ENCODE peak calls at places on chromosomes 3 and 15, in four cellular contexts. D is tibial nerve, L is breast epithelium, H is HFFc6. W is an unnamed sample.

GRCh38 chr3:50584391-50584790 is 15.1 kb downstream of the HEMK1 start:
- DNase-seq in D (no peak), L (no peak), H (no peak), W (no peak)

GRCh38 chr15:42090375-42090774 is 4.0 kb downstream of the PLA2G4D start:
- DNase-seq in D (no peak), L (no peak), H (no peak), W (no peak)

GRCh38 chr3:43852066-43852465 is 161.3 kb downstream of the ABHD5 start:
- DNase-seq in D (no peak), L (no peak), H (peak), W (no peak)

GRCh38 chr15:77784361-77785292 is 151.9 kb upstream of the LINGO1 start:
- DNase-seq in D (no peak), L (no peak), H (peak), W (peak)

GRCh38 chr3:113405180-113405579 is 36.1 kb downstream of the CFAP44 start:
- DNase-seq in D (no peak), L (no peak), H (peak), W (peak)

GRCh38 chr15:83310521-83311456 is 26.3 kb upstream of the BNC1 start:
- DNase-seq in D (no peak), L (no peak), H (no peak), W (peak)

GRCh38 chr3:47780727-47781325 is 867 bp downstream of the SMARCC1 start:
- DNase-seq in D (no peak), L (no peak), H (peak), W (peak)

GRCh38 chr3:131730581-131730980 is 227.8 kb upstream of the MRPL3 start:
- DNase-seq in D (no peak), L (no peak), H (peak), W (peak)

GRCh38 chr15:51425517-51426033 is 84.1 kb downstream of the GLDN start:
- DNase-seq in D (no peak), L (no peak), H (no peak), W (peak)

GRCh38 chr15:32910839-32911238 is 193.0 kb downstream of the GREM1 start:
- DNase-seq in D (no peak), L (no peak), H (no peak), W (no peak)

GRCh38 chr15:69226028-69226355 is 65.6 kb downstream of the GLCE start:
- DNase-seq in D (no peak), L (no peak), H (no peak), W (no peak)
- TF ChIP-seq CTCF in D (no peak), L (no peak), H (peak), W (no peak)

GRCh38 chr3:141629950-141630349 is 108.1 kb upstream of the RNF7 start:
- DNase-seq in D (no peak), L (no peak), H (no peak), W (no peak)

GRCh38 chr3:141632779-141633374 is 105.2 kb upstream of the RNF7 start:
- DNase-seq in D (no peak), L (no peak), H (no peak), W (no peak)
- TF ChIP-seq CTCF in D (no peak), L (no peak), H (no peak), W (no peak)

DNA sequence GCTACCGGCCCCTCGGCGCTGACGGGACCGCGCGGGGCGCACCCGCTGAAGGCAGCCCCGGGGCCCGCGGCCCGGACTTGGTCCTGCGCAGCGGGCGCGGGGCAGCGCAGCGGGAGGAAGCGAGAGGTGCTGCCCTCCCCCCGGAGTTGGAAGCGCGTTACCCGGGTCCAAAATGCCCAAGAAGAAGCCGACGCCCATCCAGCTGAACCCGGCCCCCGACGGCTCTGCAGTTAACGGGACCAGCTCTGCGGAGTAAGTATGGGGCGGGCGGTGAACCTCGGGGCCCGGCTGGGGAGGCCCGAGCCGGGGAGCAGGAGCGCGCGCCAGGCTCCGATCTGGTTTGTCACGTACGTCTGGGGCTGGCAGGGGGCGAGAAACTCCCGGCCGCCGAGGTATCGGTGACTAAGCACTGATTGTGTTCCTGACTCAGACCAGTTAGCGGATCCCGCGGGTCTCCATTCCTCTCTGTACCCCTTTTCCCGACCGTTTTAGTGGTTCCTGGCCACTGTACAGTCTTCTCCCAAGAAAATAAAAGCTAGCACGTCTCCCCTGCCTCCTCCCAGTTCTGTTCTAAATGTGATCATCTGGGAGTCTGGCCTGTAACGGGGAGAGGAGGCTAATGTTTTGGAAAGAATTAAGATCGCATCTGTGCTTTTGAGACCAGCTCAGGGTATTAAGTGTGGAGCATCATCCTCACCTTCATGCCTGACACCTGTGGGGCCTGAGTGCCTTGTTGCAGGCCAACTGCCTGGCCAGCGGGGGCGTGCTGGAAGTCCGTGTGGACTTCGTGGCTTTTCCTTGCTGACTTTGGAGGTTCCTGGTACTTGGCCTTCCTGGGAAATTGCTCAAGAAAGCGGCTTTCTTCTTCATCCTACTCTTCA is 704 bp downstream of the MAP2K1 start:
- DNase-seq in D (peak), L (peak), H (peak), W (peak)
- TF ChIP-seq CTCF in D (no peak), L (no peak), H (peak), W (no peak)

GRCh38 chr3:31341130-31341529 is 191.6 kb upstream of the STT3B start:
- DNase-seq in D (no peak), L (no peak), H (no peak), W (peak)
- TF ChIP-seq CTCF in D (no peak), L (no peak), H (peak), W (no peak)

DNA sequence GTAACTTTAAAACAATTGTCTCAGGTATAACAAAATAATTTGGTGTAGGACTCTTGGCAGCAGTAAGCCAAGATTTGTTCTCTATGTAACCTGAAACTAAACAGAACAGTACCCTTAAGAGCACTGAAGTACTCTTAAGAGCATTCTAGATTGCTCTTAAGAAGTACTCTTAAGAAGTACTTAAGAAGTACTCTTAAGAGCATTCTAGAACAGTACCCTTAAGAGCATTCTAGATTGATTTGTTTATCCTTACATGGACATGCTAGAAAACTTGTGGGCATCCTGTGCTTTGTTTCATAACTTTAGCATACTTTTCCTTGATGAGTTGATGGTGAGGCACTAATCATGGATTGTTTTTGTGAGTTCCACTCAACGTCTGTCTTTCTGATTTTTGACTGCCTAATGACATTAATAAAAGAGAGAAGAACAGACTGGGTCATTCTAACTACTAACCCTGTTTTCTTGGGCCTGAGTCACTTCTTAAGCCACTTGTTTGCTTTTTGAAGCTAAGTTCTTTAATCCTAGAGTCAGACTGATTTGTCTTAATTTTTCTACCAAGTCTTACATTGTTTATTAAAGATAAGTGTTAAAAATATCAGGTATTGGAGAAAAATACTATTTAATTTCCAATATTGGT is 57.2 kb upstream of the UTS2B start:
- DNase-seq in D (no peak), L (no peak), H (peak), W (no peak)
- TF ChIP-seq CTCF in D (no peak), L (no peak), H (no peak), W (no peak)

GRCh38 chr15:28018291-28019044 is 80.6 kb downstream of the OCA2 start:
- DNase-seq in D (no peak), L (no peak), H (no peak), W (no peak)
- TF ChIP-seq CTCF in D (no peak), L (no peak), H (no peak), W (no peak)

GRCh38 chr3:4943553-4943952 is 35.7 kb upstream of the BHLHE40 start:
- DNase-seq in D (no peak), L (no peak), H (no peak), W (peak)
- TF ChIP-seq CTCF in D (no peak), L (no peak), H (peak), W (peak)